ENCODE peak calls at places on chromosomes 5 and 9, in six cellular contexts. Y is uterus, R is ovary, V is heart left ventricle, C is transverse colon, L is GM12891. K is an unnamed sample.

GRCh38 chr9:14212116-14212515 is 101.8 kb downstream of the NFIB start:
- DNase-seq in Y (no peak), R (no peak), V (no peak), C (no peak), L (no peak), K (no peak)

GRCh38 chr9:33447404-33448158 is at the start of gene AQP3:
- DNase-seq in Y (peak), R (peak), V (peak), C (peak), L (peak), K (no peak)

GRCh38 chr5:135140805-135141204 is 106.8 kb upstream of the PITX1 start:
- DNase-seq in Y (no peak), R (no peak), V (peak), C (peak), L (no peak), K (peak)

GRCh38 chr9:105307731-105308130 is 63.3 kb downstream of the SLC44A1 start:
- DNase-seq in Y (no peak), R (no peak), V (no peak), C (no peak), L (no peak), K (no peak)

GRCh38 chr9:124769451-124770358 is 1.4 kb downstream of the NR6A1 start:
- DNase-seq in Y (peak), R (peak), V (no peak), C (peak), L (no peak), K (peak)

GRCh38 chr9:85610074-85610855 is 131.5 kb downstream of the AGTPBP1 start:
- DNase-seq in Y (no peak), R (no peak), V (no peak), C (no peak), L (peak), K (peak)

GRCh38 chr5:56845277-56845676 is 29.9 kb downstream of the MAP3K1 start:
- DNase-seq in Y (no peak), R (no peak), V (no peak), C (no peak), L (no peak), K (no peak)

GRCh38 chr9:126534431-126535186 is 79.1 kb upstream of the LMX1B start:
- DNase-seq in Y (no peak), R (no peak), V (no peak), C (no peak), L (no peak), K (no peak)

GRCh38 chr9:130276121-130276520 is 10.6 kb downstream of the HMCN2 start:
- DNase-seq in Y (no peak), R (no peak), V (no peak), C (no peak), L (no peak), K (no peak)

GRCh38 chr9:108953983-108954574 is 19.9 kb downstream of the ABITRAM start:
- DNase-seq in Y (no peak), R (no peak), V (no peak), C (no peak), L (no peak), K (no peak)

GRCh38 chr5:76175051-76175666 is 92.0 kb downstream of the SV2C start:
- DNase-seq in Y (no peak), R (no peak), V (no peak), C (peak), L (peak), K (peak)

GRCh38 chr5:39794511-39794910 is 369.7 kb upstream of the DAB2 start:
- DNase-seq in Y (no peak), R (no peak), V (peak), C (no peak), L (no peak), K (no peak)

GRCh38 chr5:177036443-177036842 is 13.9 kb downstream of the ZNF346 start:
- DNase-seq in Y (no peak), R (no peak), V (no peak), C (no peak), L (no peak), K (no peak)

GRCh38 chr5:150703767-150704166 is 2.9 kb upstream of the RBM22 start:
- DNase-seq in Y (no peak), R (no peak), V (no peak), C (no peak), L (no peak), K (no peak)

GRCh38 chr9:127803507-127804352 is 1.0 kb downstream of the FPGS start:
- DNase-seq in Y (no peak), R (peak), V (no peak), C (peak), L (no peak), K (peak)

GRCh38 chr9:36826581-36826980 is 207.5 kb downstream of the PAX5 start:
- DNase-seq in Y (no peak), R (no peak), V (no peak), C (no peak), L (no peak), K (no peak)

GRCh38 chr5:16625116-16625515 is 8.3 kb upstream of the RETREG1 start:
- DNase-seq in Y (no peak), R (no peak), V (no peak), C (no peak), L (no peak), K (no peak)

GRCh38 chr5:124744170-124744911 is 2.1 kb downstream of the ZNF608 start:
- DNase-seq in Y (peak), R (peak), V (peak), C (peak), L (no peak), K (no peak)

GRCh38 chr9:102700936-102701335 is 294.2 kb upstream of the CYLC2 start:
- DNase-seq in Y (no peak), R (no peak), V (no peak), C (no peak), L (no peak), K (no peak)

GRCh38 chr5:17294639-17295311 is 77.3 kb downstream of the BASP1 start:
- DNase-seq in Y (no peak), R (no peak), V (no peak), C (no peak), L (no peak), K (no peak)

GRCh38 chr5:178496661-178497060 is 93.5 kb downstream of the COL23A1 start:
- DNase-seq in Y (no peak), R (no peak), V (no peak), C (no peak), L (no peak), K (no peak)

GRCh38 chr9:571066-571465 is 270.4 kb upstream of the DMRT1 start:
- DNase-seq in Y (no peak), R (no peak), V (no peak), C (no peak), L (no peak), K (no peak)

GRCh38 chr9:38087934-38088925 is 19.2 kb upstream of the SHB start:
- DNase-seq in Y (peak), R (peak), V (peak), C (peak), L (peak), K (peak)

GRCh38 chr9:17018540-17019196 is 116.2 kb upstream of the CNTLN start:
- DNase-seq in Y (no peak), R (no peak), V (no peak), C (no peak), L (no peak), K (no peak)

GRCh38 chr5:139473565-139473964 is 2.8 kb downstream of the SMIM33 start:
- DNase-seq in Y (no peak), R (no peak), V (peak), C (no peak), L (no peak), K (no peak)

GRCh38 chr5:173057062-173057924 is 1.1 kb downstream of the CREBRF start:
- DNase-seq in Y (peak), R (peak), V (peak), C (peak), L (peak), K (peak)
- TF ChIP-seq POLR2A in Y (peak), R (no peak), V (no peak), C (peak), L (peak), K (peak)

GRCh38 chr9:3874472-3875370 is 348.9 kb upstream of the RFX3 start:
- DNase-seq in Y (no peak), R (no peak), V (no peak), C (no peak), L (no peak), K (no peak)
- TF ChIP-seq POLR2A in Y (no peak), R (no peak), V (no peak), C (no peak), L (no peak), K (no peak)

GRCh38 chr9:134772331-134772730 is 108.3 kb upstream of the FCN2 start:
- DNase-seq in Y (no peak), R (no peak), V (no peak), C (no peak), L (no peak), K (no peak)

GRCh38 chr9:134770972-134771971 is 109.3 kb upstream of the FCN2 start:
- DNase-seq in Y (no peak), R (no peak), V (no peak), C (no peak), L (peak), K (no peak)

GRCh38 chr9:134768332-134769083 is 112.1 kb upstream of the FCN2 start:
- DNase-seq in Y (peak), R (no peak), V (no peak), C (no peak), L (no peak), K (no peak)

GRCh38 chr9:134766587-134766986 is 114.0 kb upstream of the FCN2 start:
- DNase-seq in Y (no peak), R (no peak), V (no peak), C (no peak), L (no peak), K (no peak)

GRCh38 chr9:134769084-134769455 is 111.5 kb upstream of the FCN2 start:
- DNase-seq in Y (no peak), R (no peak), V (no peak), C (no peak), L (no peak), K (no peak)
- TF ChIP-seq POLR2A in Y (no peak), R (no peak), V (no peak), C (no peak), L (no peak), K (no peak)

DNA sequence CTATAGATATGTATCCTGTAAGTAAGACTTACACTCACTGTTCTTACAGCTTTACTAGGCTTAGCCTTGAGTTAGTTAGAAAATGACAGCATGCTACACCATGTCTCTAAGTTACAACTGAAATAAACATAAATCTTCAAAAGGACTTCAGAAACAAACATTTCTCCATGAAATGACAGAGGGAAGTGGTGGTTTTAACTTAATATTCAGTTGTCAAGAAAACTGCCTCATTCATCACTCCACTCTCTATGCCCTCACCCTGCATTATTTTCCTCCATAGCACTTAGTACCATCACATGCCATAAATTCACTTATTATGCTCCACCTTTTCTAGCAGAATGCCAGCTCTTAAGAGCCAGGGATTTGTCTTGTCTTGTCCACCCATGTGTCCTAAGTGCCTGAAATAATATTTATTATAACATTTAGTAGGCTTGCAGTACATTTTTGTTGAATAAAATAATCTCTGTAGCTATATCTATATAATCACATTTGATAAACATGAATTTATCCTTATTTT is 401.2 kb downstream of the RAB3C start:
- DNase-seq in Y (no peak), R (no peak), V (no peak), C (no peak), L (no peak), K (no peak)
- TF ChIP-seq POLR2A in Y (no peak), R (no peak), V (no peak), C (no peak), L (no peak), K (no peak)

GRCh38 chr5:179607449-179607931 is 16.0 kb downstream of the HNRNPH1 start:
- DNase-seq in Y (no peak), R (no peak), V (peak), C (no peak), L (no peak), K (no peak)
- TF ChIP-seq POLR2A in Y (no peak), R (no peak), V (no peak), C (no peak), L (peak), K (no peak)

GRCh38 chr5:1633605-1634336 is 110.0 kb upstream of the LPCAT1 start:
- DNase-seq in Y (peak), R (peak), V (peak), C (peak), L (peak), K (no peak)
- TF ChIP-seq POLR2A in Y (peak), R (peak), V (no peak), C (peak), L (peak), K (peak)

DNA sequence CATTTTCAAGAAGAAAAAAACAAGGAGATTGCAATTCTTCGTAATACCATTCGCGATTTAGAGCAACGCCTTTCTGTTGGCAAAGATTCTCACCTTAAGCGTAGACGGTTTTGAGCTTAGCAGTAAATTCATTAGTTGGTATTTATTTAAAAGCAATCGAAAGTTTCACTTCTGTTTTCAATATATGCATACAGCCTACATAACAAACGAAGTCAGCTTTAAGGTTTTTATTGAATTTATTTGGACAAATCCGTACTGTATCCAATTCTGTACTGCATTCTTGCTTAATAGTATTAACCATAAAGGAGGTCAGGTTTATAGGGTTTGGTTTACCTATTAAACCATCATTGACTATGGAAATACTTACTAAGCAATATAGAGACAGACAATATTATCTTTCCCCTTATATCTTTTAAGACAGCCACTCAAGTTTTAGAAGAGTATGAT is 12.0 kb downstream of the SELENOP start:
- DNase-seq in Y (no peak), R (no peak), V (no peak), C (no peak), L (no peak), K (no peak)
- TF ChIP-seq POLR2A in Y (no peak), R (no peak), V (no peak), C (peak), L (no peak), K (no peak)

GRCh38 chr9:92877531-92878430 is at the start of gene ZNF484:
- DNase-seq in Y (peak), R (peak), V (peak), C (peak), L (peak), K (peak)
- TF ChIP-seq POLR2A in Y (no peak), R (no peak), V (no peak), C (peak), L (peak), K (peak)

GRCh38 chr5:88674262-88675158 is 208.5 kb downstream of the MEF2C start:
- DNase-seq in Y (no peak), R (no peak), V (no peak), C (no peak), L (no peak), K (no peak)
- TF ChIP-seq POLR2A in Y (no peak), R (no peak), V (no peak), C (no peak), L (no peak), K (no peak)